ENCODE peak calls at places on chromosomes 13 and 19, in seven cellular contexts. V is thoracic aorta, A is body of pancreas, K is tibial nerve, X is upper lobe of right lung, P is cardiac fibroblast, S is GM12865. U is an unnamed sample.

GRCh38 chr13:111897178-111897845 is 169.6 kb upstream of the SOX1 start:
- DNase-seq in V (no peak), A (peak; percentile 1), K (no peak), X (no peak), P (no peak), S (no peak), U (no peak)

GRCh38 chr19:55553217-55554182 is 8.2 kb upstream of the SBK3 start:
- DNase-seq in V (no peak), A (no peak), K (no peak), X (no peak), P (no peak), S (no peak), U (no peak)

GRCh38 chr13:100347941-100348340 is 240.6 kb downstream of the GGACT start:
- DNase-seq in V (no peak), A (no peak), K (no peak), X (no peak), P (peak; percentile 78), S (no peak), U (no peak)

GRCh38 chr19:4369888-4370260 is 26.5 kb downstream of the MPND start:
- DNase-seq in V (no peak), A (peak; percentile 24), K (no peak), X (peak; percentile 83), P (no peak), S (peak; percentile 89), U (peak; percentile 65)

GRCh38 chr19:50365434-50366306 is at the start of gene NAPSA:
- DNase-seq in V (no peak), A (no peak), K (no peak), X (peak; percentile 79), P (no peak), S (peak; percentile 74), U (no peak)

GRCh38 chr13:93304868-93305613 is 78.4 kb downstream of the GPC6 start:
- DNase-seq in V (no peak), A (no peak), K (no peak), X (no peak), P (no peak), S (no peak), U (no peak)

GRCh38 chr13:30857018-30857417 is 49.1 kb upstream of the MEDAG start:
- DNase-seq in V (no peak), A (no peak), K (no peak), X (no peak), P (no peak), S (no peak), U (peak; percentile 51)

GRCh38 chr13:105814219-105814901 is 721.1 kb downstream of the EFNB2 start:
- DNase-seq in V (no peak), A (no peak), K (no peak), X (no peak), P (no peak), S (no peak), U (no peak)

GRCh38 chr13:21557995-21558394 is 46.0 kb downstream of the MICU2 start:
- DNase-seq in V (no peak), A (no peak), K (no peak), X (no peak), P (peak; percentile 29), S (peak; percentile 25), U (peak; percentile 30)

GRCh38 chr13:98284677-98285076 is 107.6 kb upstream of the RNF113B start:
- DNase-seq in V (no peak), A (no peak), K (no peak), X (no peak), P (no peak), S (no peak), U (no peak)

GRCh38 chr13:50843256-50844043 is at the start of gene DLEU7:
- DNase-seq in V (no peak), A (no peak), K (peak; percentile 39), X (no peak), P (no peak), S (no peak), U (no peak)

GRCh38 chr19:12163841-12164240 is 945 bp downstream of the ZNF136 start:
- DNase-seq in V (no peak), A (no peak), K (no peak), X (no peak), P (peak; percentile 56), S (no peak), U (peak; percentile 40)

GRCh38 chr13:73741111-73741510 is 393.1 kb downstream of the KLF12 start:
- DNase-seq in V (no peak), A (no peak), K (no peak), X (no peak), P (peak; percentile 9), S (no peak), U (peak; percentile 8)

GRCh38 chr13:70107125-70107497 is 515 bp upstream of the ATXN8OS start:
- DNase-seq in V (no peak), A (no peak), K (no peak), X (no peak), P (no peak), S (no peak), U (no peak)

GRCh38 chr13:96686286-96686685 is 308.0 kb downstream of the OXGR1 start:
- DNase-seq in V (no peak), A (no peak), K (no peak), X (no peak), P (no peak), S (no peak), U (no peak)
- H3K4me3 ChIP-seq in V (no peak overlapping the region), A (no peak overlapping the region), K (no peak overlapping the region), X (no peak overlapping the region), P (no peak overlapping the region), S (no peak overlapping the region), U (no peak overlapping the region)

GRCh38 chr19:44192127-44192526 is 20.2 kb upstream of the ZNF227 start:
- DNase-seq in V (no peak), A (no peak), K (no peak), X (no peak), P (no peak), S (no peak), U (no peak)

GRCh38 chr19:44202470-44202869 is 9.9 kb upstream of the ZNF227 start:
- DNase-seq in V (no peak), A (no peak), K (no peak), X (no peak), P (peak; percentile 84), S (no peak), U (peak; percentile 54)

DNA sequence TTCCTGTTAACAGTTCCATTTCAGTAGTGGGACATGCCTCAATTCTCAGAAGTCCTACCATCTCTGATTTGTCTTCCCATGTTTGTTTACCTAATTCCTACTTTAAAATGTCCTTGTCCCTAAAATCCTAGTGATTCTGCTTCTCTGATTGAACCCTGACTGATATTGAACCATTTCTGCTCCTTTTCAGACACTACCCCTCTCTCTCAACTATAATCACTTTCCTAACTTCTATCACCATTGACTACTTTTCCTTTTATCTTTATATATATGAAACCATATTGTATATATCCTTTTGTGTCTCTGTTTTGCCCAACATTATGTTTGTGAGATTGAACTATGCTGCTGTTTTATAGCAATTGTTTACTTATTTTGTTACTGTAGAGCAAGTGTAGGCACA is 15.6 kb upstream of the ZNF227 start:
- DNase-seq in V (no peak), A (no peak), K (no peak), X (no peak), P (no peak), S (no peak), U (no peak)
- H3K4me3 ChIP-seq in V (no peak overlapping the region), A (no peak overlapping the region), K (no peak overlapping the region), X (no peak overlapping the region), P (no peak overlapping the region), S (no peak overlapping the region), U (no peak overlapping the region)

GRCh38 chr13:114097893-114098688 is 34.3 kb downstream of the RASA3 start:
- DNase-seq in V (no peak), A (no peak), K (peak; percentile 8), X (peak; percentile 55), P (no peak), S (no peak), U (no peak)
- H3K4me3 ChIP-seq in V (no peak overlapping the region), A (no peak overlapping the region), K (no peak overlapping the region), X (no peak overlapping the region), P (no peak overlapping the region), S (no peak overlapping the region), U (no peak overlapping the region)

GRCh38 chr13:55538424-55538823 is 1602.3 kb upstream of the PRR20A start:
- DNase-seq in V (no peak), A (no peak), K (no peak), X (no peak), P (no peak), S (no peak), U (no peak)

GRCh38 chr13:55528434-55528833 is 1612.3 kb upstream of the PRR20A start:
- DNase-seq in V (no peak), A (no peak), K (no peak), X (no peak), P (no peak), S (no peak), U (no peak)

GRCh38 chr13:55534306-55534705 is 1606.4 kb upstream of the PRR20A start:
- DNase-seq in V (no peak), A (no peak), K (no peak), X (no peak), P (no peak), S (no peak), U (no peak)
- H3K4me3 ChIP-seq in V (no peak overlapping the region), A (no peak overlapping the region), K (no peak overlapping the region), X (no peak overlapping the region), P (no peak overlapping the region), S (no peak overlapping the region), U (no peak overlapping the region)

GRCh38 chr19:44734357-44734756 is 14.2 kb upstream of the BCL3 start:
- DNase-seq in V (no peak), A (no peak), K (no peak), X (no peak), P (no peak), S (no peak), U (no peak)
- H3K4me3 ChIP-seq in V (no peak overlapping the region), A (no peak overlapping the region), K (no peak overlapping the region), X (no peak overlapping the region), P (no peak overlapping the region), S (no peak overlapping the region), U (no peak overlapping the region)

DNA sequence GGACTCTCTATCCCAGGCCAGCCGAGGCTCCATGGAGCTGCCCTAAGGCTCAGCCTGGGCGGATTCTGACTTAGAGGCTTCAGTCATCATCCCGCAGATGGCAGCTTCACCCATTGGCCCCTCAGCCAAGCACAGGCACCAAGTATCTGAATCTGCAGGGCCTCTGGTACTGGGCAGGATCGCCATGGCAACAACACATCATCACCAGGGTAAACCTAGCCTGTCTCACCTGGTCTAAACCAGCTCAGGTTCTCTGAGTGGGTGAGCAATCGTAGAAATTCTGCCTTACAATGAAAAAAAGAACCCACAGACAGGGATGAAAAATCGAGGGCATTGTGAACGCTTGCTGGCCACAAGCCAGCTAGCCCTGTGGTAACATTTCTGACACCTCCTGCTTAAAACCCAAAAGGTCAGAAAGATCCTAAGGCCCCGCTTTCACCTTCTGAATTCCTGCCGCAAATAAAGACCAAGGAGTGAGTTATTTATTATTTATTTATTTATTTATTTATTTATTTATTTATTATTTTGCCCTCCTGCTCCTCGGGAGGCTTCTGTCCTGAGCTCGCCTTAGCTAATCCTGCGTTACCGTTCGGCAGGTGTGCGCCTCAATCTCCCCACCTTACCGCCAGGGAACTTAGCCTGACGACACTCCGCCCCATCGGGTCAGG is 12.0 kb upstream of the CEACAM21 start:
- DNase-seq in V (no peak), A (no peak), K (no peak), X (no peak), P (no peak), S (peak; percentile 29), U (no peak)
- H3K4me3 ChIP-seq in V (peak overlapping the region; percentile 54), A (no peak overlapping the region), K (peak overlapping the region; percentile 26), X (no peak overlapping the region), P (no peak overlapping the region), S (no peak overlapping the region), U (no peak overlapping the region)